ENCODE peak calls at places on chromosomes 12 and 14, in six cellular contexts. R is lower leg skin, L is fibroblast of the aortic adventitia, E is AG04450, O is GM06990, B is IMR-90. I is an unnamed sample.

GRCh38 chr14:20698934-20699333 is 10.4 kb downstream of the ANG start:
- DNase-seq in L (no peak), O (no peak), R (no peak), E (no peak), B (no peak), I (no peak)

GRCh38 chr12:120239776-120240494 is 25.6 kb downstream of the PXN start:
- DNase-seq in B (no peak), E (no peak), O (no peak), L (no peak), R (no peak), I (no peak)

GRCh38 chr12:109523504-109523903 is 46.1 kb downstream of the UBE3B start:
- DNase-seq in B (no peak), E (no peak), O (no peak), L (no peak), R (no peak), I (no peak)

GRCh38 chr14:23113346-23114119 is 5.5 kb downstream of the CEBPE start:
- DNase-seq in L (peak; percentile 72), E (no peak), O (no peak), R (no peak), B (peak; percentile 45), I (no peak)

GRCh38 chr12:100348657-100349454 is 8.0 kb upstream of the SLC17A8 start:
- DNase-seq in L (peak; percentile 57), B (peak; percentile 38), E (no peak), R (no peak), O (no peak), I (no peak)

GRCh38 chr12:110266381-110266909 is 14.6 kb upstream of the ATP2A2 start:
- DNase-seq in O (no peak), B (no peak), E (no peak), R (no peak), L (no peak), I (no peak)

GRCh38 chr12:2297004-2297403 is 244.2 kb downstream of the CACNA1C start:
- DNase-seq in O (no peak), R (no peak), B (no peak), L (no peak), E (no peak), I (no peak)

GRCh38 chr14:63078606-63079005 is 33.3 kb upstream of the KCNH5 start:
- DNase-seq in O (no peak), L (no peak), E (no peak), B (no peak), R (no peak), I (no peak)

GRCh38 chr14:65255583-65256443 is 153.5 kb upstream of the MAX start:
- DNase-seq in B (no peak), O (no peak), E (no peak), R (peak; percentile 53), L (peak; percentile 26), I (peak; percentile 32)

GRCh38 chr12:93449277-93449676 is 7.5 kb upstream of the UBE2N start:
- DNase-seq in O (peak; percentile 57), L (no peak), B (no peak), E (no peak), R (no peak), I (no peak)
- TF ChIP-seq CTCF in O (no peak), L (no peak), B (no peak), E (no peak), R (no peak), I (no peak)

DNA sequence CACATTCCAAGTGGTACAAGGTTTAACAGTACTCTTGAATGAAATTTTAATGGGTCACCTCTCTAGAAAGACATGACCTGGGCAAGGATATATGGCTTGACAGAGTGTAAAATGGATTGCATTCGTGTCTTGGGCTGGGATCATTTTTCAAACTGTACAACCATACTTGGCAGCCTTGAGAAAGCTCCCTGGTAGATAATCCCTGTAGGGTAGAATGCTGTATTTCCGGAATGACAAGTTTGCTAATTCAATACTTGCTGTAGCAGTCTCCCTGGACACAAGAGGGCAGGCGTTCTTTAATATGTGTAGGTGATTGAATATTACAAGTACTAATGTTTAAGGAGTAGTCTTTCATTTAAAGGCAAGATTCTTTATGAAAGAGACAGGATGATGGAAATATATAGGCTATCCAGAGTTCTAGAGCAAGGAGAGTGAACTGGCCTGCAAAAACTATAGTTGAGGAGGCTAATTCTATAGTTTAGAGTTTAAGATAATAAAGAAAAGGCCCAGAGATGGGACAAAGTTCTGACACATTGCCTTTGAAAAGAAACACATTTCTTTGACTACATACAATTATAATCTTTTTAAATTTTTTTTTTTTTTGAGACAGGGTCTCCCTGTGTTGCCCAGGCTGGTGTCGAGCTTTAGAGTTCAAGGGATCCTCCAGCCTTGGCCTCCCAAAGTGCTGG is 53.4 kb downstream of the PLBD1 start:
- DNase-seq in B (peak; percentile 21), L (peak; percentile 30), O (peak; percentile 18), R (peak; percentile 49), E (no peak), I (peak; percentile 37)
- TF ChIP-seq CTCF in B (peak; percentile 33), L (peak; percentile 37), O (peak; percentile 59), R (no peak), E (peak; percentile 36), I (peak; percentile 82)

DNA sequence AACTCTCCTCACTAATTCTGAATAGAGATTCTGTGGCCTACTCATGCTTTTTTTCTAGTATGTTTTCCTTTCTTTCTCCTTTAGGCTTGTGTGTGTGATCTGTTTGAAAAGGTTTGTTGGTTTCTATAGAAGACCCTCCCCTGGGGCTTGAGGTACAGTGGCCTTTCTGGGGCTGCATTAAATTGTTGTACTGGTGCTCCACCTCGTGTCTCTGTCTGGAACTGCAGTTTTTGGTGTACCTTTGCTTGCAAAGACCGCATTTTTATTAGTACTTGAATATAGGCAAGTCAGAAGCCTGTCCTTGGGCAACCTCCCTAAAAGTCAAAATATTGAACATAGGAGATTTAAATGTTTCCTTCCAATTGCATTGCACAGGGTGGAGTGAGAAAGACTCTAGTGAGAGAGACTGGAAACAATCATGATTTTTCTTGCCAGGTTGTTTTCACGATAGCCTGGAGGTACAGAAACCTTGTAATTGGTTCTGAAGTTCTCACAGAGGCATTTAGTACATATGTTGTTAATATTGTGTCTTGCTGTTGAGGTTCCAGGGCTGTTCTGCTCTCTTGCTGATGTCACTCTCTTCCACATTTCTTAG is 39.0 kb downstream of the SLCO1B1 start:
- DNase-seq in L (peak; percentile 56), R (no peak), E (no peak), O (peak; percentile 4), B (peak; percentile 25), I (peak; percentile 78)
- TF ChIP-seq CTCF in L (peak; percentile 77), R (no peak), E (peak; percentile 65), O (peak; percentile 73), B (peak; percentile 56), I (peak; percentile 99)

DNA sequence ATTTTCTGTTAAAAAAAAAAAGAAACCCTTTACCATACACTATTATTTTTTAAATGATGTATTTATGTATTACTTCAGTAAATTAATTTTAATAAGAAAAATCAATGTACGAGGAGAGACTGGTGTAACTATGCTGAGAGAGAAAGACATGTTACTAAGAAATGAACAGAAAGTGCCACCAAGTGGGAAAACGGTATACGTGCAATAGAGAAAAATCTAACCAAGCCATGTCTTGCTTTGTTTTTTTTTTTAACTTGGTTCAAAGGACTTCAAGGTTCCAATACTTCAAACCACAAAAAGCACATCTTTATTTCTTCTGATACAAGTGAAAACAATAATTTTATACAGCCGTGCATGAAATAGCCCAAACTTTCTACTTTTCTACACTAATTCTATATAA is 22.9 kb downstream of the NDUFA12 start:
- DNase-seq in L (peak; percentile 57), B (peak; percentile 42), O (no peak), R (no peak), E (no peak), I (no peak)
- TF ChIP-seq CTCF in L (peak; percentile 40), B (peak; percentile 44), O (no peak), R (no peak), E (peak; percentile 44), I (peak; percentile 41)

DNA sequence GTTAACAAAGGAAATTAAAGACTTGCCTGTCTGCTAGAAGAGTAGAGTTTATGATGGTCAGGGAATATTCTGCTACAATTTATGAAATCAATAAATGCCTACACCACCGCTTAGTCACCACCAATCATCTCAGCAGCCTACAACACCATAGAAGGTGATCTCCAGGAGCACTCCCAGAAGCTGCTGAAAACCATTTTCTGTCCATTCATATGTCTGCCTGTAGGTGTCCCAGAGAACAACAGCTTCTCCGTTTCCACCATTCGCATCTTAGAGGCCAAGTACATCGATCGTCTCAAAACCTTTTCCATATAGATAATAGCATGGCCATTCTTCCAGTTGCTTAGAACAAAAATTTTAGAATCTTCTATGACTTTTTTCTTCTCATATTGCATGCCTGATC is 303.4 kb downstream of the KCNC2 start:
- DNase-seq in B (no peak), O (no peak), E (no peak), L (no peak), R (no peak), I (no peak)
- TF ChIP-seq CTCF in B (no peak), O (no peak), E (peak; percentile 20), L (peak; percentile 11), R (no peak), I (no peak)

GRCh38 chr12:30138483-30138882 is 354.7 kb upstream of the TMTC1 start:
- DNase-seq in B (no peak), E (no peak), R (no peak), L (peak; percentile 19), O (no peak), I (no peak)

GRCh38 chr12:30136661-30137060 is 352.9 kb upstream of the TMTC1 start:
- DNase-seq in O (no peak), L (no peak), R (no peak), E (no peak), B (no peak), I (no peak)

GRCh38 chr12:30134229-30134628 is 350.5 kb upstream of the TMTC1 start:
- DNase-seq in B (no peak), R (no peak), O (no peak), E (no peak), L (no peak), I (no peak)
- TF ChIP-seq CTCF in B (no peak), R (no peak), O (peak; percentile 2), E (no peak), L (no peak), I (peak; percentile 39)